ENCODE peak calls at places on chromosome 2, in nine cellular contexts. One of them, this sample, is unnamed.

GRCh38 chr2:192004188-192004963 is 157.5 kb upstream of the CAVIN2 start:
- DNase-seq in progenitor cell of endocrine pancreas: no peak
- DNase-seq in endothelial cell of umbilical vein: no peak
- DNase-seq in HFFc6: no peak
- DNase-seq in HL-60: no peak
- DNase-seq in tibial artery: no peak
- DNase-seq in epithelial cell of esophagus: no peak
- DNase-seq in cardiac muscle cell: no peak
- DNase-seq in fibroblast of the aortic adventitia: no peak
- DNase-seq in this sample: peak

GRCh38 chr2:240643093-240643810 is 18.0 kb downstream of the GPR35 start:
- DNase-seq in fibroblast of the aortic adventitia: no peak
- DNase-seq in HFFc6: no peak
- DNase-seq in progenitor cell of endocrine pancreas: no peak
- DNase-seq in HL-60: no peak
- DNase-seq in cardiac muscle cell: no peak
- DNase-seq in tibial artery: no peak
- DNase-seq in epithelial cell of esophagus: no peak
- DNase-seq in endothelial cell of umbilical vein: no peak
- DNase-seq in this sample: no peak

GRCh38 chr2:20423847-20424246 is 23.0 kb upstream of the RHOB start:
- DNase-seq in cardiac muscle cell: no peak
- DNase-seq in progenitor cell of endocrine pancreas: no peak
- DNase-seq in tibial artery: no peak
- DNase-seq in HL-60: no peak
- DNase-seq in endothelial cell of umbilical vein: no peak
- DNase-seq in epithelial cell of esophagus: no peak
- DNase-seq in fibroblast of the aortic adventitia: no peak
- DNase-seq in HFFc6: no peak
- DNase-seq in this sample: no peak

GRCh38 chr2:57850415-57851130 is 196.0 kb upstream of the VRK2 start:
- DNase-seq in HL-60: no peak
- DNase-seq in tibial artery: no peak
- DNase-seq in cardiac muscle cell: no peak
- DNase-seq in endothelial cell of umbilical vein: no peak
- DNase-seq in progenitor cell of endocrine pancreas: no peak
- DNase-seq in fibroblast of the aortic adventitia: no peak
- DNase-seq in epithelial cell of esophagus: no peak
- DNase-seq in HFFc6: no peak
- DNase-seq in this sample: no peak

GRCh38 chr2:100527420-100528015 is 35.3 kb upstream of the PDCL3 start:
- DNase-seq in cardiac muscle cell: peak
- DNase-seq in HL-60: no peak
- DNase-seq in tibial artery: no peak
- DNase-seq in endothelial cell of umbilical vein: no peak
- DNase-seq in progenitor cell of endocrine pancreas: no peak
- DNase-seq in HFFc6: no peak
- DNase-seq in fibroblast of the aortic adventitia: no peak
- DNase-seq in epithelial cell of esophagus: no peak
- DNase-seq in this sample: no peak

GRCh38 chr2:196836440-196836839 is 27.3 kb upstream of the C2orf66 start:
- DNase-seq in progenitor cell of endocrine pancreas: no peak
- DNase-seq in HL-60: no peak
- DNase-seq in epithelial cell of esophagus: peak
- DNase-seq in tibial artery: no peak
- DNase-seq in endothelial cell of umbilical vein: peak
- DNase-seq in fibroblast of the aortic adventitia: peak
- DNase-seq in HFFc6: peak
- DNase-seq in cardiac muscle cell: no peak
- DNase-seq in this sample: no peak

GRCh38 chr2:58620896-58621295 is 379.8 kb upstream of the FANCL start:
- DNase-seq in fibroblast of the aortic adventitia: no peak
- DNase-seq in epithelial cell of esophagus: no peak
- DNase-seq in cardiac muscle cell: no peak
- DNase-seq in HL-60: no peak
- DNase-seq in HFFc6: no peak
- DNase-seq in tibial artery: no peak
- DNase-seq in progenitor cell of endocrine pancreas: no peak
- DNase-seq in endothelial cell of umbilical vein: no peak
- DNase-seq in this sample: no peak

GRCh38 chr2:71858056-71858455 is 289.6 kb downstream of the CYP26B1 start:
- DNase-seq in progenitor cell of endocrine pancreas: no peak
- DNase-seq in HFFc6: no peak
- DNase-seq in tibial artery: no peak
- DNase-seq in fibroblast of the aortic adventitia: no peak
- DNase-seq in endothelial cell of umbilical vein: no peak
- DNase-seq in cardiac muscle cell: no peak
- DNase-seq in HL-60: no peak
- DNase-seq in epithelial cell of esophagus: no peak
- DNase-seq in this sample: no peak

GRCh38 chr2:6881516-6881915 is 3.9 kb downstream of the RSAD2 start:
- DNase-seq in HL-60: no peak
- DNase-seq in cardiac muscle cell: no peak
- DNase-seq in progenitor cell of endocrine pancreas: no peak
- DNase-seq in HFFc6: no peak
- DNase-seq in endothelial cell of umbilical vein: no peak
- DNase-seq in epithelial cell of esophagus: no peak
- DNase-seq in fibroblast of the aortic adventitia: no peak
- DNase-seq in tibial artery: no peak
- DNase-seq in this sample: no peak

GRCh38 chr2:197237720-197238370 is 72.7 kb downstream of the ANKRD44 start:
- DNase-seq in HFFc6: no peak
- DNase-seq in endothelial cell of umbilical vein: no peak
- DNase-seq in progenitor cell of endocrine pancreas: no peak
- DNase-seq in cardiac muscle cell: no peak
- DNase-seq in HL-60: no peak
- DNase-seq in epithelial cell of esophagus: no peak
- DNase-seq in fibroblast of the aortic adventitia: no peak
- DNase-seq in tibial artery: no peak
- DNase-seq in this sample: no peak

GRCh38 chr2:241678307-241678706 is 8.3 kb downstream of the DTYMK start:
- DNase-seq in cardiac muscle cell: no peak
- DNase-seq in progenitor cell of endocrine pancreas: no peak
- DNase-seq in endothelial cell of umbilical vein: no peak
- DNase-seq in epithelial cell of esophagus: no peak
- DNase-seq in HL-60: no peak
- DNase-seq in fibroblast of the aortic adventitia: no peak
- DNase-seq in tibial artery: no peak
- DNase-seq in HFFc6: no peak
- DNase-seq in this sample: no peak

GRCh38 chr2:28449489-28450395 is 46.1 kb upstream of the PLB1 start:
- DNase-seq in tibial artery: no peak
- DNase-seq in cardiac muscle cell: no peak
- DNase-seq in progenitor cell of endocrine pancreas: no peak
- DNase-seq in HFFc6: peak
- DNase-seq in HL-60: no peak
- DNase-seq in epithelial cell of esophagus: peak
- DNase-seq in endothelial cell of umbilical vein: peak
- DNase-seq in fibroblast of the aortic adventitia: peak
- DNase-seq in this sample: peak

GRCh38 chr2:128343459-128343858 is 24.8 kb upstream of the HS6ST1 start:
- DNase-seq in progenitor cell of endocrine pancreas: no peak
- DNase-seq in HL-60: no peak
- DNase-seq in endothelial cell of umbilical vein: no peak
- DNase-seq in HFFc6: no peak
- DNase-seq in cardiac muscle cell: no peak
- DNase-seq in tibial artery: no peak
- DNase-seq in fibroblast of the aortic adventitia: no peak
- DNase-seq in epithelial cell of esophagus: no peak
- DNase-seq in this sample: no peak

GRCh38 chr2:33134086-33134763 is 187.5 kb downstream of the LTBP1 start:
- DNase-seq in HL-60: no peak
- DNase-seq in tibial artery: peak
- DNase-seq in cardiac muscle cell: peak
- DNase-seq in epithelial cell of esophagus: peak
- DNase-seq in HFFc6: peak
- DNase-seq in endothelial cell of umbilical vein: peak
- DNase-seq in fibroblast of the aortic adventitia: peak
- DNase-seq in progenitor cell of endocrine pancreas: no peak
- DNase-seq in this sample: no peak

GRCh38 chr2:68714866-68715265 is 19.7 kb upstream of the ARHGAP25 start:
- DNase-seq in HL-60: peak
- DNase-seq in tibial artery: peak
- DNase-seq in fibroblast of the aortic adventitia: no peak
- DNase-seq in cardiac muscle cell: no peak
- DNase-seq in HFFc6: no peak
- DNase-seq in endothelial cell of umbilical vein: no peak
- DNase-seq in epithelial cell of esophagus: peak
- DNase-seq in progenitor cell of endocrine pancreas: no peak
- DNase-seq in this sample: no peak

GRCh38 chr2:217436386-217436785 is 566.4 kb downstream of the TNS1 start:
- DNase-seq in fibroblast of the aortic adventitia: no peak
- DNase-seq in progenitor cell of endocrine pancreas: no peak
- DNase-seq in tibial artery: no peak
- DNase-seq in epithelial cell of esophagus: no peak
- DNase-seq in cardiac muscle cell: peak
- DNase-seq in HL-60: no peak
- DNase-seq in endothelial cell of umbilical vein: no peak
- DNase-seq in HFFc6: no peak
- DNase-seq in this sample: no peak

DNA sequence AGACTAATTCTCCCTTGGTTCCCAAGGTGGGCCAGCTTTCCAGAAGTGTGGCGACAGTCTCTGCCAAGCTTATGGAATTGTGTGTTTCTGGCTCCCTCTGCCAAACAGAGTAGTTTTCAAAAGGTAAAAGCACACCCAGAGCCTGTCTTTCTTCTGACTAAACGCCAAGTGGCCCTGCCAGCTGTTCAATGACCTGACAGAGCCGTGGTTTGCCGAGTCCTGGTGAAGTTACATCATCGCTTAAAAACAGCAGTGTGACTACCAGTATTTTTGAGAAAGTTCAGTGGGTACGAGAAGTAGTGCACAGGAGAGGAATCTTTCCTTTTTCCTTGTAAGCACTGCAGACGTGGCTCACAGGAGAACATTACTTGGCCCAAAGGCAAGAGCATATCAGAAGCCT is 1.9 kb downstream of the PER2 start:
- DNase-seq in endothelial cell of umbilical vein: no peak
- DNase-seq in HFFc6: peak
- DNase-seq in epithelial cell of esophagus: peak
- DNase-seq in tibial artery: peak
- DNase-seq in fibroblast of the aortic adventitia: peak
- DNase-seq in cardiac muscle cell: no peak
- DNase-seq in progenitor cell of endocrine pancreas: no peak
- DNase-seq in HL-60: peak
- DNase-seq in this sample: no peak
- TF ChIP-seq CTCF in endothelial cell of umbilical vein: no peak
- TF ChIP-seq CTCF in HFFc6: no peak
- TF ChIP-seq CTCF in epithelial cell of esophagus: no peak
- TF ChIP-seq CTCF in tibial artery: peak
- TF ChIP-seq CTCF in fibroblast of the aortic adventitia: no peak
- TF ChIP-seq CTCF in cardiac muscle cell: no peak
- TF ChIP-seq CTCF in progenitor cell of endocrine pancreas: no peak
- TF ChIP-seq CTCF in HL-60: no peak
- TF ChIP-seq CTCF in this sample: no peak

GRCh38 chr2:146931109-146931508 is 913.7 kb upstream of the ACVR2A start:
- DNase-seq in endothelial cell of umbilical vein: no peak
- DNase-seq in HL-60: no peak
- DNase-seq in epithelial cell of esophagus: no peak
- DNase-seq in fibroblast of the aortic adventitia: no peak
- DNase-seq in progenitor cell of endocrine pancreas: no peak
- DNase-seq in HFFc6: no peak
- DNase-seq in cardiac muscle cell: no peak
- DNase-seq in tibial artery: no peak
- DNase-seq in this sample: no peak
- TF ChIP-seq CTCF in endothelial cell of umbilical vein: no peak
- TF ChIP-seq CTCF in HL-60: no peak
- TF ChIP-seq CTCF in epithelial cell of esophagus: no peak
- TF ChIP-seq CTCF in fibroblast of the aortic adventitia: no peak
- TF ChIP-seq CTCF in progenitor cell of endocrine pancreas: no peak
- TF ChIP-seq CTCF in HFFc6: no peak
- TF ChIP-seq CTCF in cardiac muscle cell: no peak
- TF ChIP-seq CTCF in tibial artery: no peak
- TF ChIP-seq CTCF in this sample: no peak

GRCh38 chr2:10238991-10239485 is 63.7 kb upstream of the HPCAL1 start:
- DNase-seq in endothelial cell of umbilical vein: no peak
- DNase-seq in HFFc6: no peak
- DNase-seq in epithelial cell of esophagus: no peak
- DNase-seq in fibroblast of the aortic adventitia: no peak
- DNase-seq in HL-60: no peak
- DNase-seq in progenitor cell of endocrine pancreas: no peak
- DNase-seq in cardiac muscle cell: no peak
- DNase-seq in tibial artery: no peak
- DNase-seq in this sample: no peak

GRCh38 chr2:10238396-10238795 is 64.3 kb upstream of the HPCAL1 start:
- DNase-seq in endothelial cell of umbilical vein: no peak
- DNase-seq in fibroblast of the aortic adventitia: no peak
- DNase-seq in epithelial cell of esophagus: no peak
- DNase-seq in cardiac muscle cell: no peak
- DNase-seq in tibial artery: no peak
- DNase-seq in HFFc6: no peak
- DNase-seq in progenitor cell of endocrine pancreas: no peak
- DNase-seq in HL-60: no peak
- DNase-seq in this sample: no peak

GRCh38 chr2:10240161-10240681 is 62.5 kb upstream of the HPCAL1 start:
- DNase-seq in progenitor cell of endocrine pancreas: no peak
- DNase-seq in HFFc6: no peak
- DNase-seq in cardiac muscle cell: no peak
- DNase-seq in endothelial cell of umbilical vein: no peak
- DNase-seq in fibroblast of the aortic adventitia: no peak
- DNase-seq in epithelial cell of esophagus: no peak
- DNase-seq in HL-60: no peak
- DNase-seq in tibial artery: no peak
- DNase-seq in this sample: no peak

GRCh38 chr2:10240911-10241610 is 61.6 kb upstream of the HPCAL1 start:
- DNase-seq in progenitor cell of endocrine pancreas: no peak
- DNase-seq in cardiac muscle cell: no peak
- DNase-seq in tibial artery: no peak
- DNase-seq in fibroblast of the aortic adventitia: no peak
- DNase-seq in HFFc6: no peak
- DNase-seq in endothelial cell of umbilical vein: no peak
- DNase-seq in epithelial cell of esophagus: no peak
- DNase-seq in HL-60: no peak
- DNase-seq in this sample: no peak

GRCh38 chr2:10239561-10239967 is 63.1 kb upstream of the HPCAL1 start:
- DNase-seq in fibroblast of the aortic adventitia: no peak
- DNase-seq in cardiac muscle cell: no peak
- DNase-seq in HL-60: peak
- DNase-seq in tibial artery: no peak
- DNase-seq in HFFc6: no peak
- DNase-seq in progenitor cell of endocrine pancreas: no peak
- DNase-seq in endothelial cell of umbilical vein: no peak
- DNase-seq in epithelial cell of esophagus: no peak
- DNase-seq in this sample: no peak
- TF ChIP-seq CTCF in fibroblast of the aortic adventitia: no peak
- TF ChIP-seq CTCF in cardiac muscle cell: peak
- TF ChIP-seq CTCF in HL-60: peak
- TF ChIP-seq CTCF in tibial artery: no peak
- TF ChIP-seq CTCF in HFFc6: peak
- TF ChIP-seq CTCF in progenitor cell of endocrine pancreas: peak
- TF ChIP-seq CTCF in endothelial cell of umbilical vein: no peak
- TF ChIP-seq CTCF in epithelial cell of esophagus: no peak
- TF ChIP-seq CTCF in this sample: no peak

GRCh38 chr2:86703704-86704370 is 16.3 kb upstream of the RMND5A start:
- DNase-seq in fibroblast of the aortic adventitia: peak
- DNase-seq in endothelial cell of umbilical vein: no peak
- DNase-seq in HFFc6: peak
- DNase-seq in epithelial cell of esophagus: peak
- DNase-seq in tibial artery: no peak
- DNase-seq in HL-60: no peak
- DNase-seq in cardiac muscle cell: no peak
- DNase-seq in progenitor cell of endocrine pancreas: no peak
- DNase-seq in this sample: no peak
- TF ChIP-seq CTCF in fibroblast of the aortic adventitia: no peak
- TF ChIP-seq CTCF in endothelial cell of umbilical vein: no peak
- TF ChIP-seq CTCF in HFFc6: peak
- TF ChIP-seq CTCF in epithelial cell of esophagus: peak
- TF ChIP-seq CTCF in tibial artery: no peak
- TF ChIP-seq CTCF in HL-60: no peak
- TF ChIP-seq CTCF in cardiac muscle cell: no peak
- TF ChIP-seq CTCF in progenitor cell of endocrine pancreas: no peak
- TF ChIP-seq CTCF in this sample: no peak

This sample was measured in GM13977.